ENCODE peak calls at places on chromosomes 6 and 20, in four cellular contexts. One of them, this sample, is unnamed.

GRCh38 chr20:13610205-13610604 is 28.5 kb downstream of the TASP1 start:
- DNase-seq in cardiac muscle cell: peak
- DNase-seq in body of pancreas: no peak
- DNase-seq in IMR-90: no peak
- DNase-seq in this sample: no peak

GRCh38 chr6:158717341-158718328 is 67.8 kb downstream of the SYTL3 start:
- DNase-seq in IMR-90: no peak
- DNase-seq in body of pancreas: no peak
- DNase-seq in cardiac muscle cell: no peak
- DNase-seq in this sample: no peak

GRCh38 chr6:133254552-133255228 is 13.5 kb downstream of the EYA4 start:
- DNase-seq in body of pancreas: no peak
- DNase-seq in IMR-90: peak
- DNase-seq in cardiac muscle cell: peak
- DNase-seq in this sample: peak

GRCh38 chr6:152380351-152380767 is 256.8 kb downstream of the SYNE1 start:
- DNase-seq in cardiac muscle cell: peak
- DNase-seq in IMR-90: peak
- DNase-seq in body of pancreas: peak
- DNase-seq in this sample: peak

GRCh38 chr6:11229267-11230043 is 3.0 kb downstream of the NEDD9 start:
- DNase-seq in IMR-90: no peak
- DNase-seq in body of pancreas: no peak
- DNase-seq in cardiac muscle cell: no peak
- DNase-seq in this sample: peak

GRCh38 chr20:54772931-54773642 is 297.7 kb downstream of the DOK5 start:
- DNase-seq in body of pancreas: no peak
- DNase-seq in IMR-90: no peak
- DNase-seq in cardiac muscle cell: no peak
- DNase-seq in this sample: no peak

GRCh38 chr20:63574156-63574828 is at the start of gene HELZ2:
- DNase-seq in body of pancreas: peak
- DNase-seq in IMR-90: peak
- DNase-seq in cardiac muscle cell: peak
- DNase-seq in this sample: peak

GRCh38 chr6:6694825-6695710 is 106.5 kb downstream of the LY86 start:
- DNase-seq in IMR-90: no peak
- DNase-seq in body of pancreas: no peak
- DNase-seq in cardiac muscle cell: no peak
- DNase-seq in this sample: no peak

GRCh38 chr20:62227977-62228958 is 8.2 kb upstream of the HRH3 start:
- DNase-seq in body of pancreas: peak
- DNase-seq in cardiac muscle cell: no peak
- DNase-seq in IMR-90: no peak
- DNase-seq in this sample: no peak

GRCh38 chr20:25239387-25240370 is 8.2 kb upstream of the PYGB start:
- DNase-seq in IMR-90: no peak
- DNase-seq in cardiac muscle cell: no peak
- DNase-seq in body of pancreas: no peak
- DNase-seq in this sample: no peak

GRCh38 chr6:35371494-35372262 is 29.3 kb downstream of the PPARD start:
- DNase-seq in cardiac muscle cell: no peak
- DNase-seq in body of pancreas: no peak
- DNase-seq in IMR-90: no peak
- DNase-seq in this sample: no peak

GRCh38 chr6:27541212-27541931 is 68.5 kb upstream of the ZNF184 start:
- DNase-seq in IMR-90: peak
- DNase-seq in cardiac muscle cell: no peak
- DNase-seq in body of pancreas: no peak
- DNase-seq in this sample: no peak

GRCh38 chr6:145836170-145836569 is 21.6 kb upstream of the FBXO30 start:
- DNase-seq in IMR-90: peak
- DNase-seq in body of pancreas: no peak
- DNase-seq in cardiac muscle cell: peak
- DNase-seq in this sample: peak

GRCh38 chr6:73451166-73452106 is 661 bp downstream of the CGAS start:
- DNase-seq in IMR-90: peak
- DNase-seq in body of pancreas: peak
- DNase-seq in cardiac muscle cell: peak
- DNase-seq in this sample: peak

GRCh38 chr20:62651285-62652021 is 9.2 kb downstream of the SLCO4A1 start:
- DNase-seq in body of pancreas: peak
- DNase-seq in IMR-90: peak
- DNase-seq in cardiac muscle cell: peak
- DNase-seq in this sample: no peak

GRCh38 chr6:5175195-5175594 is 85.6 kb downstream of the LYRM4 start:
- DNase-seq in cardiac muscle cell: no peak
- DNase-seq in IMR-90: no peak
- DNase-seq in body of pancreas: no peak
- DNase-seq in this sample: no peak

GRCh38 chr20:59027746-59028320 is 4.3 kb downstream of the ATP5F1E start:
- DNase-seq in IMR-90: peak
- DNase-seq in cardiac muscle cell: peak
- DNase-seq in body of pancreas: no peak
- DNase-seq in this sample: peak

GRCh38 chr6:131322121-131322520 is 186.9 kb downstream of the AKAP7 start:
- DNase-seq in cardiac muscle cell: no peak
- DNase-seq in body of pancreas: no peak
- DNase-seq in IMR-90: no peak
- DNase-seq in this sample: no peak

GRCh38 chr20:3970016-3970415 is 45.3 kb downstream of the RNF24 start:
- DNase-seq in cardiac muscle cell: no peak
- DNase-seq in body of pancreas: no peak
- DNase-seq in IMR-90: no peak
- DNase-seq in this sample: no peak

GRCh38 chr20:37968726-37969401 is 64.4 kb downstream of the TTI1 start:
- DNase-seq in body of pancreas: no peak
- DNase-seq in cardiac muscle cell: no peak
- DNase-seq in IMR-90: no peak
- DNase-seq in this sample: no peak

GRCh38 chr6:6320901-6321300 is 439 bp upstream of the F13A1 start:
- DNase-seq in body of pancreas: no peak
- DNase-seq in cardiac muscle cell: no peak
- DNase-seq in IMR-90: no peak
- DNase-seq in this sample: peak

GRCh38 chr6:24761193-24761835 is 13.4 kb upstream of the GMNN start:
- DNase-seq in body of pancreas: no peak
- DNase-seq in IMR-90: no peak
- DNase-seq in cardiac muscle cell: no peak
- DNase-seq in this sample: no peak

GRCh38 chr20:8787090-8787489 is 281.8 kb upstream of the PLCB4 start:
- DNase-seq in IMR-90: no peak
- DNase-seq in cardiac muscle cell: no peak
- DNase-seq in body of pancreas: no peak
- DNase-seq in this sample: no peak

GRCh38 chr6:82492134-82492533 is 128.5 kb downstream of the TPBG start:
- DNase-seq in IMR-90: no peak
- DNase-seq in body of pancreas: no peak
- DNase-seq in cardiac muscle cell: no peak
- DNase-seq in this sample: no peak

GRCh38 chr6:169921853-169922779 is 170.7 kb downstream of the ERMARD start:
- DNase-seq in IMR-90: no peak
- DNase-seq in cardiac muscle cell: no peak
- DNase-seq in body of pancreas: no peak
- DNase-seq in this sample: no peak

GRCh38 chr6:35007016-35007415 is 118.0 kb downstream of the ANKS1A start:
- DNase-seq in IMR-90: no peak
- DNase-seq in cardiac muscle cell: no peak
- DNase-seq in body of pancreas: no peak
- DNase-seq in this sample: no peak

DNA sequence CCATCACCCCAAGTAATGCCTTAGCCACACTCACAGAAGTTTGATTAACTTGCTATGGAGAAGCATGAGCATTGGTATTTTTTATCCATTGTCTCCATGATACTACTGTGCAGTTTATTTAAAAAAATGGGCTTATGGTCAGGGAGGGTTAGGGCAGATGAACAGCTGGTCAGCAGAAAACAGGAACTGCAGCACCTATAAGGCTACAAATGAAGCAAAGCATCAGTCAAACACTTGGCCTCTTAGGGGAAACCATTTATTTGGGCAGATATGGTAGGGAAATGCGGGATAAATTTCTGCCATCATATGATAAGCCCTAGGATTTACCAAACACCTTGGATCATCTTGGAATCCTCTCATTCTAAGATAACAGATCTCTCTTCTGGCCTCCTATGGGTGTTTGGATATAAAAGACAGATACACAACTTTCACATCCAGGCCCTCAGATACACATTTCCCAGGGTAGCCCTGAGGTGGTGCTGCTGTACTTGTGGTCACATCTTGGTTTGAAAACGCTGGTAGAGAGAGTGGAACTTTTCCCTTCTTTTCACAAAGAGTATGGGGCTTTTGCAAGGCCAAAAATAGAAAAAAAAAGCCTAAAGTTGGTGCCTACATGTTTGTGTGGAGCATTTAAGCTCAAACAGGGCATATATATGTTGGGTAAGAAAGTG is 42.8 kb upstream of the AHI1 start:
- DNase-seq in cardiac muscle cell: peak
- DNase-seq in IMR-90: peak
- DNase-seq in body of pancreas: no peak
- DNase-seq in this sample: peak
- TF ChIP-seq CTCF in cardiac muscle cell: peak
- TF ChIP-seq CTCF in IMR-90: peak
- TF ChIP-seq CTCF in body of pancreas: no peak
- TF ChIP-seq CTCF in this sample: peak

DNA sequence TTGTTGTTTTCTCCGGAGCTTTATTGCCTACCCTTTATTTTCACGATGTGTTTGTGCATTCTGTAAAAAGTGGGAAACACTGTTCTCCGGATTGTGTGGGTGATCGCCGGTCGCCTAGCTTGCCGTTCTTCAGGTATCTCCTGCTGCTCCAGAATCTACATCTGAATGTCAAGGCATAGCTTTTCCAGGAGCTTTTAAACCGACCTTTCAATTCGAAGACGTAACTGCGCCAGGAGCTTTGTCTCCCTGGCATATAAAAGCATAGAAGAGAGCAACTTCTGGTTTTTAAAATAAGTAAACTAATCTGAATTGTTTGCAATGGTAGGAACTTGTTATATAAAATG is 96.0 kb downstream of the HFE start:
- DNase-seq in cardiac muscle cell: no peak
- DNase-seq in IMR-90: no peak
- DNase-seq in body of pancreas: no peak
- DNase-seq in this sample: no peak
- H3K4me3 ChIP-seq in cardiac muscle cell: peak
- H3K4me3 ChIP-seq in IMR-90: peak
- H3K4me3 ChIP-seq in body of pancreas: peak
- H3K4me3 ChIP-seq in this sample: peak

DNA sequence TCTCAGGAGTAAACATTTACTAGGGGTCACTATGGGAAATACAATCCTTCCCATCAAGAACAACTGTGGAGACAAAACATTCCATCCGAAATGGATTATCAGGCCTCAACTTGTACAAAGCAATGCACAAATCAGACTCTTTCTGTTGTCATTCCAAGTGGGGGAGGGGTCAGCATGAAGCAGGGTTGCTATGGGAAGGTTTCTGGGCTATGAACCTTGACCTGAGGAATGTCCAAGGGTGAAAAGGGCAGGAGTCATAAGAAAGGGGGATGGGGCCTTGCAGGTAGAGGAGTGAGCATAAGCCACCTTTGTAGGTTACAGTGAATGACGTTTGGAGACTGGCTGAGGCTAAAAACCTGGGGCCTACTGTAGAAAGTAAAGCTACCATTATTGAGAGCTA is 3.1 kb downstream of the METTL24 start:
- DNase-seq in cardiac muscle cell: no peak
- DNase-seq in body of pancreas: no peak
- DNase-seq in IMR-90: no peak
- DNase-seq in this sample: no peak
- TF ChIP-seq CTCF in cardiac muscle cell: no peak
- TF ChIP-seq CTCF in body of pancreas: no peak
- TF ChIP-seq CTCF in IMR-90: no peak
- TF ChIP-seq CTCF in this sample: no peak

DNA sequence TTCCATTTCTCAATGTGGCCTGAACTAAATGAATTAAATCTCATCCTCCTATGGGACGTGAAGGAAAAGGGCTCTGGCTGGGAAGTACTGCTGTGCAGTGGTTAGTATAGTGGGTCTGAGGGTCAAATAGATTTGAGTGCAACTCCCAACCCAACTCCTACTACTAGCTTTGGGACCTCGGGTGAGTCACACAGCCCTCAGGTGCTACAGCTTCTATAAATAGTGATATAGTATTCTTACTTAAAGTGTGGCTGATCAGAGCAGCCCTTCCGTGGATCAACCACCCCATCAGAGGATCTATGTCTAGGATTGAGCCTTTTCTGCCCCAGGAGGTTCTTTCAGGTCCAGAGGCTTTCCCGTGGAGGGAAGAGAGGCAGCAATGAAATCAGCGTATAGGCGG is 904 bp upstream of the UST start:
- DNase-seq in cardiac muscle cell: no peak
- DNase-seq in IMR-90: no peak
- DNase-seq in body of pancreas: peak
- DNase-seq in this sample: no peak
- H3K4me3 ChIP-seq in cardiac muscle cell: peak
- H3K4me3 ChIP-seq in IMR-90: peak
- H3K4me3 ChIP-seq in body of pancreas: no peak
- H3K4me3 ChIP-seq in this sample: peak

DNA sequence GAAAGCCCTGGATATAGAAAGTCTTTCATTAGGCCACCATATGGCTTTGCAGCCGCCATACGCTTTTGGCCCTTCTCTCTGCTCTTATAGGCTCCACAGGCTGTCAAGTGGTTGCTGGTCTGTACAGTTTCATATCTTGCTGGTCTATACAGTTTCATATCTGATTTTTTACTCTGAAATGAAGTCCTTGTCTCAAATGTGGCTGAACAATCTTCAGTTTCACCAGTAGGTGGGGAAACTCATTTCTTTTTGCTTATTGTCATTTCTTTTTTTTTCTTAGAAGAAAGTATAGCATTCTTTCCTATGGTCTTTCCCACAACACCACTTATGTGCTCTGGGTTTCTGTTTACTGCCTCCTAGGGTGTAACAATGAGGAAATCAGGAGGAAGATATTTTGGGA is 771.4 kb upstream of the MMS22L start:
- DNase-seq in body of pancreas: no peak
- DNase-seq in IMR-90: peak
- DNase-seq in cardiac muscle cell: no peak
- DNase-seq in this sample: peak
- TF ChIP-seq CTCF in body of pancreas: no peak
- TF ChIP-seq CTCF in IMR-90: peak
- TF ChIP-seq CTCF in cardiac muscle cell: no peak
- TF ChIP-seq CTCF in this sample: peak